ENCODE peak calls at places on chromosomes 1 and 21, in five cellular contexts. One of them, this sample, is unnamed.

GRCh38 chr1:87279966-87280535 is 48.6 kb upstream of the LMO4 start:
- DNase-seq in HEK293T: no peak
- DNase-seq in EL: no peak
- DNase-seq in brain microvascular endothelial cell: no peak
- DNase-seq in KG1: no peak
- DNase-seq in this sample: no peak

GRCh38 chr21:42648606-42649005 is 4.8 kb upstream of the PDE9A start:
- DNase-seq in HEK293T: no peak
- DNase-seq in EL: no peak
- DNase-seq in brain microvascular endothelial cell: no peak
- DNase-seq in KG1: no peak
- DNase-seq in this sample: no peak

GRCh38 chr21:46220275-46220810 is 8.2 kb downstream of the LSS start:
- DNase-seq in HEK293T: no peak
- DNase-seq in EL: no peak
- DNase-seq in brain microvascular endothelial cell: no peak
- DNase-seq in KG1: no peak
- DNase-seq in this sample: no peak

GRCh38 chr1:168347630-168348029 is 67.0 kb downstream of the TBX19 start:
- DNase-seq in HEK293T: no peak
- DNase-seq in EL: no peak
- DNase-seq in brain microvascular endothelial cell: no peak
- DNase-seq in KG1: no peak
- DNase-seq in this sample: no peak

GRCh38 chr1:205326812-205327466 is 5.4 kb upstream of the NUAK2 start:
- DNase-seq in HEK293T: no peak
- DNase-seq in EL: peak
- DNase-seq in brain microvascular endothelial cell: no peak
- DNase-seq in KG1: no peak
- DNase-seq in this sample: no peak

GRCh38 chr21:34154878-34155277 is 81.5 kb downstream of the MRPS6 start:
- DNase-seq in HEK293T: no peak
- DNase-seq in EL: no peak
- DNase-seq in brain microvascular endothelial cell: no peak
- DNase-seq in KG1: no peak
- DNase-seq in this sample: no peak

GRCh38 chr1:72704841-72705477 is 422.6 kb upstream of the NEGR1 start:
- DNase-seq in HEK293T: no peak
- DNase-seq in EL: no peak
- DNase-seq in brain microvascular endothelial cell: no peak
- DNase-seq in KG1: no peak
- DNase-seq in this sample: no peak

GRCh38 chr1:225626698-225627097 is 26.2 kb downstream of the ENAH start:
- DNase-seq in HEK293T: no peak
- DNase-seq in EL: no peak
- DNase-seq in brain microvascular endothelial cell: no peak
- DNase-seq in KG1: no peak
- DNase-seq in this sample: no peak

GRCh38 chr1:7289694-7290093 is 481.4 kb upstream of the VAMP3 start:
- DNase-seq in HEK293T: no peak
- DNase-seq in EL: no peak
- DNase-seq in brain microvascular endothelial cell: no peak
- DNase-seq in KG1: no peak
- DNase-seq in this sample: peak

GRCh38 chr21:17446737-17447136 is 66.1 kb upstream of the CXADR start:
- DNase-seq in HEK293T: no peak
- DNase-seq in EL: no peak
- DNase-seq in brain microvascular endothelial cell: no peak
- DNase-seq in KG1: no peak
- DNase-seq in this sample: no peak

GRCh38 chr1:73943270-73943669 is 254.7 kb downstream of the LRRIQ3 start:
- DNase-seq in HEK293T: no peak
- DNase-seq in EL: no peak
- DNase-seq in brain microvascular endothelial cell: no peak
- DNase-seq in KG1: no peak
- DNase-seq in this sample: peak

GRCh38 chr1:22508991-22509390 is 54.3 kb upstream of the EPHA8 start:
- DNase-seq in HEK293T: no peak
- DNase-seq in EL: no peak
- DNase-seq in brain microvascular endothelial cell: no peak
- DNase-seq in KG1: no peak
- DNase-seq in this sample: no peak

GRCh38 chr1:228838717-228839500 is 103.6 kb downstream of the RHOU start:
- DNase-seq in HEK293T: no peak
- DNase-seq in EL: peak
- DNase-seq in brain microvascular endothelial cell: peak
- DNase-seq in KG1: no peak
- DNase-seq in this sample: peak

GRCh38 chr1:206912445-206913095 is 9.2 kb downstream of the FCMR start:
- DNase-seq in HEK293T: peak
- DNase-seq in EL: peak
- DNase-seq in brain microvascular endothelial cell: peak
- DNase-seq in KG1: peak
- DNase-seq in this sample: peak

GRCh38 chr1:43314233-43314632 is 13.5 kb downstream of the TIE1 start:
- DNase-seq in HEK293T: no peak
- DNase-seq in EL: no peak
- DNase-seq in brain microvascular endothelial cell: no peak
- DNase-seq in KG1: no peak
- DNase-seq in this sample: no peak

GRCh38 chr1:53378061-53378460 is 50.2 kb upstream of the LRP8 start:
- DNase-seq in HEK293T: no peak
- DNase-seq in EL: no peak
- DNase-seq in brain microvascular endothelial cell: no peak
- DNase-seq in KG1: no peak
- DNase-seq in this sample: no peak

GRCh38 chr1:111463029-111463683 is 10.6 kb upstream of the C1orf162 start:
- DNase-seq in HEK293T: no peak
- DNase-seq in EL: peak
- DNase-seq in brain microvascular endothelial cell: no peak
- DNase-seq in KG1: no peak
- DNase-seq in this sample: no peak

GRCh38 chr1:16032388-16033100 is 10.7 kb downstream of the CLCNKA start:
- DNase-seq in HEK293T: peak
- DNase-seq in EL: peak
- DNase-seq in brain microvascular endothelial cell: peak
- DNase-seq in KG1: peak
- DNase-seq in this sample: peak

GRCh38 chr1:31571340-31572295 is 4.7 kb upstream of the TINAGL1 start:
- DNase-seq in HEK293T: no peak
- DNase-seq in EL: no peak
- DNase-seq in brain microvascular endothelial cell: no peak
- DNase-seq in KG1: peak
- DNase-seq in this sample: no peak

GRCh38 chr1:18528616-18529015 is 47.9 kb downstream of the KLHDC7A start:
- DNase-seq in HEK293T: no peak
- DNase-seq in EL: no peak
- DNase-seq in brain microvascular endothelial cell: no peak
- DNase-seq in KG1: no peak
- DNase-seq in this sample: no peak

GRCh38 chr1:1573843-1574720 is 581 bp downstream of the SSU72 start:
- DNase-seq in HEK293T: peak
- DNase-seq in EL: peak
- DNase-seq in brain microvascular endothelial cell: peak
- DNase-seq in KG1: peak
- DNase-seq in this sample: peak

GRCh38 chr1:117077267-117077666 is 17.1 kb downstream of the TTF2 start:
- DNase-seq in HEK293T: no peak
- DNase-seq in EL: peak
- DNase-seq in brain microvascular endothelial cell: peak
- DNase-seq in KG1: no peak
- DNase-seq in this sample: peak

GRCh38 chr21:39863111-39863510 is 4.1 kb upstream of the PCP4 start:
- DNase-seq in HEK293T: no peak
- DNase-seq in EL: no peak
- DNase-seq in brain microvascular endothelial cell: no peak
- DNase-seq in KG1: no peak
- DNase-seq in this sample: peak

GRCh38 chr1:167763525-167764220 is 41.9 kb downstream of the MPZL1 start:
- DNase-seq in HEK293T: no peak
- DNase-seq in EL: no peak
- DNase-seq in brain microvascular endothelial cell: no peak
- DNase-seq in KG1: no peak
- DNase-seq in this sample: no peak

GRCh38 chr1:201774224-201774982 is 54.6 kb upstream of the IPO9 start:
- DNase-seq in HEK293T: no peak
- DNase-seq in EL: peak
- DNase-seq in brain microvascular endothelial cell: peak
- DNase-seq in KG1: no peak
- DNase-seq in this sample: no peak

GRCh38 chr1:209838537-209838936 is 10.8 kb downstream of the UTP25 start:
- DNase-seq in HEK293T: no peak
- DNase-seq in EL: no peak
- DNase-seq in brain microvascular endothelial cell: no peak
- DNase-seq in KG1: no peak
- DNase-seq in this sample: no peak

GRCh38 chr1:54229281-54229891 is 29.4 kb downstream of the MRPL37 start:
- DNase-seq in HEK293T: no peak
- DNase-seq in EL: peak
- DNase-seq in brain microvascular endothelial cell: no peak
- DNase-seq in KG1: no peak
- DNase-seq in this sample: peak

GRCh38 chr1:204601979-204602653 is 83.4 kb downstream of the LRRN2 start:
- DNase-seq in HEK293T: no peak
- DNase-seq in EL: no peak
- DNase-seq in brain microvascular endothelial cell: no peak
- DNase-seq in KG1: no peak
- DNase-seq in this sample: no peak

GRCh38 chr1:32272557-32273388 is 19.1 kb upstream of the HDAC1 start:
- DNase-seq in HEK293T: no peak
- DNase-seq in EL: no peak
- DNase-seq in brain microvascular endothelial cell: no peak
- DNase-seq in KG1: no peak
- DNase-seq in this sample: no peak

GRCh38 chr1:118983558-118984021 is 4.6 kb downstream of the TBX15 start:
- DNase-seq in HEK293T: no peak
- DNase-seq in EL: no peak
- DNase-seq in brain microvascular endothelial cell: peak
- DNase-seq in KG1: no peak
- DNase-seq in this sample: no peak

GRCh38 chr1:176136891-176137290 is 70.2 kb downstream of the COP1 start:
- DNase-seq in HEK293T: no peak
- DNase-seq in EL: no peak
- DNase-seq in brain microvascular endothelial cell: no peak
- DNase-seq in KG1: no peak
- DNase-seq in this sample: no peak